ENCODE peak calls at places on chromosomes 13 and 19, in four cellular contexts. U is H4, F is iris pigment epithelial cell, N is NT2/D1. D is an unnamed sample.

GRCh38 chr19:55486043-55486970 is 1.3 kb downstream of the NAT14 start:
- DNase-seq in N (no peak), F (no peak), U (no peak), D (no peak)

GRCh38 chr19:51830263-51830662 is 35.3 kb downstream of the FPR3 start:
- DNase-seq in N (no peak), U (no peak), F (peak), D (no peak)

GRCh38 chr13:113947321-113948033 is 26.4 kb downstream of the C13orf46 start:
- DNase-seq in F (peak), U (no peak), N (no peak), D (peak)

GRCh38 chr19:6273701-6274601 is 5.8 kb downstream of the MLLT1 start:
- DNase-seq in N (no peak), F (peak), U (peak), D (no peak)

GRCh38 chr13:49113526-49114286 is 106.4 kb upstream of the MLNR start:
- DNase-seq in N (no peak), U (peak), F (peak), D (peak)

GRCh38 chr13:75836441-75836840 is 200.3 kb downstream of the LMO7 start:
- DNase-seq in N (no peak), U (no peak), F (no peak), D (no peak)

GRCh38 chr13:50161052-50161451 is 145.8 kb downstream of the KCNRG start:
- DNase-seq in N (no peak), F (peak), U (peak), D (peak)

GRCh38 chr19:35249146-35249847 is 495 bp downstream of the LSR start:
- DNase-seq in F (no peak), N (no peak), U (no peak), D (no peak)

GRCh38 chr19:53947624-53948023 is 15.1 kb upstream of the CACNG8 start:
- DNase-seq in N (peak), F (no peak), U (no peak), D (no peak)

GRCh38 chr19:11377237-11377636 is 2.8 kb downstream of the SWSAP1 start:
- DNase-seq in N (no peak), F (peak), U (no peak), D (peak)

GRCh38 chr13:61294467-61295186 is 121.0 kb downstream of the PCDH20 start:
- DNase-seq in U (no peak), N (no peak), F (no peak), D (no peak)

GRCh38 chr19:4338441-4339350 is at the start of gene STAP2:
- DNase-seq in F (peak), U (no peak), N (no peak), D (peak)

GRCh38 chr13:78326608-78327007 is 276.7 kb downstream of the POU4F1 start:
- DNase-seq in U (peak), F (peak), N (no peak), D (no peak)

GRCh38 chr19:18697680-18698079 is 14.2 kb downstream of the CRTC1 start:
- DNase-seq in N (no peak), F (no peak), U (no peak), D (no peak)

D was measured in cardiac muscle cell.